ENCODE peak calls at places on chromosomes 11 and 22, in seven cellular contexts. E, V, M, L, Y, R and P are unnamed samples.

GRCh38 chr11:17015639-17016125 is 1.5 kb upstream of the PLEKHA7 start:
- DNase-seq in E (no peak), V (no peak), M (no peak), L (no peak), Y (no peak), R (peak), P (no peak)

GRCh38 chr11:45560935-45561330 is 104.5 kb downstream of the CHST1 start:
- DNase-seq in E (no peak), V (no peak), M (no peak), L (no peak), Y (no peak), R (peak), P (no peak)

GRCh38 chr22:26713823-26714449 is 56.5 kb downstream of the MIAT start:
- DNase-seq in E (no peak), V (no peak), M (no peak), L (no peak), Y (peak), R (no peak), P (no peak)

GRCh38 chr22:26215766-26216165 is 46.5 kb downstream of the SEZ6L start:
- DNase-seq in E (no peak), V (no peak), M (no peak), L (no peak), Y (no peak), R (no peak), P (no peak)

GRCh38 chr22:37169412-37169811 is 18.6 kb downstream of the C1QTNF6 start:
- DNase-seq in E (no peak), V (no peak), M (no peak), L (no peak), Y (no peak), R (no peak), P (no peak)

GRCh38 chr22:24400037-24400725 is 27.2 kb upstream of the ADORA2A start:
- DNase-seq in E (no peak), V (peak), M (no peak), L (no peak), Y (no peak), R (no peak), P (no peak)

GRCh38 chr11:57457643-57458023 is 2.7 kb upstream of the RTN4RL2 start:
- DNase-seq in E (no peak), V (no peak), M (no peak), L (no peak), Y (no peak), R (no peak), P (no peak)

GRCh38 chr22:35783943-35784614 is 66.4 kb downstream of the APOL5 start:
- DNase-seq in E (no peak), V (no peak), M (no peak), L (no peak), Y (no peak), R (no peak), P (no peak)

GRCh38 chr11:76656571-76657081 is 13.9 kb downstream of the LRRC32 start:
- DNase-seq in E (no peak), V (no peak), M (no peak), L (no peak), Y (no peak), R (peak), P (no peak)

GRCh38 chr11:65580031-65580692 is 4.3 kb downstream of the EHBP1L1 start:
- DNase-seq in E (no peak), V (no peak), M (no peak), L (no peak), Y (no peak), R (no peak), P (no peak)

GRCh38 chr11:69636870-69637600 is 3.9 kb upstream of the CCND1 start:
- DNase-seq in E (no peak), V (no peak), M (no peak), L (no peak), Y (no peak), R (no peak), P (no peak)

GRCh38 chr22:45626198-45626651 is 45.4 kb upstream of the ATXN10 start:
- DNase-seq in E (peak), V (no peak), M (peak), L (no peak), Y (peak), R (no peak), P (no peak)

GRCh38 chr22:49327411-49327810 is 500.3 kb downstream of the BRD1 start:
- DNase-seq in E (no peak), V (no peak), M (no peak), L (no peak), Y (no peak), R (no peak), P (no peak)

GRCh38 chr11:68269414-68270081 is 2.2 kb downstream of the C11orf24 start:
- DNase-seq in E (no peak), V (no peak), M (no peak), L (no peak), Y (peak), R (no peak), P (no peak)

GRCh38 chr11:2127357-2127971 is 11.7 kb downstream of the IGF2 start:
- DNase-seq in E (no peak), V (no peak), M (no peak), L (no peak), Y (no peak), R (no peak), P (no peak)

GRCh38 chr22:46580940-46581579 is 39.1 kb upstream of the GRAMD4 start:
- DNase-seq in E (no peak), V (no peak), M (no peak), L (no peak), Y (no peak), R (no peak), P (no peak)

GRCh38 chr11:67732045-67732787 is 57.8 kb upstream of the ALDH3B2 start:
- DNase-seq in E (peak), V (no peak), M (peak), L (peak), Y (no peak), R (peak), P (peak)

GRCh38 chr22:32685527-32685926 is 116.0 kb upstream of the TIMP3 start:
- DNase-seq in E (no peak), V (no peak), M (no peak), L (no peak), Y (no peak), R (no peak), P (no peak)

GRCh38 chr11:11400635-11401232 is 47.7 kb upstream of the CSNK2A3 start:
- DNase-seq in E (peak), V (no peak), M (peak), L (peak), Y (peak), R (no peak), P (no peak)

GRCh38 chr22:44831885-44832284 is 79.5 kb downstream of the ARHGAP8 start:
- DNase-seq in E (no peak), V (no peak), M (no peak), L (no peak), Y (no peak), R (no peak), P (no peak)

GRCh38 chr11:41675205-41675604 is 215.8 kb upstream of the LRRC4C start:
- DNase-seq in E (no peak), V (no peak), M (no peak), L (no peak), Y (no peak), R (no peak), P (no peak)

GRCh38 chr11:96706761-96707160 is 316.9 kb downstream of the JRKL start:
- DNase-seq in E (no peak), V (no peak), M (no peak), L (no peak), Y (no peak), R (no peak), P (no peak)

GRCh38 chr11:70699294-70700221 is 301.2 kb downstream of the CTTN start:
- DNase-seq in E (no peak), V (no peak), M (peak), L (no peak), Y (peak), R (peak), P (no peak)

GRCh38 chr11:69121021-69121420 is 34.7 kb upstream of the SMIM38 start:
- DNase-seq in E (no peak), V (no peak), M (no peak), L (no peak), Y (no peak), R (no peak), P (no peak)

GRCh38 chr11:6297831-6298230 is 22.5 kb downstream of the CAVIN3 start:
- DNase-seq in E (no peak), V (no peak), M (no peak), L (no peak), Y (no peak), R (no peak), P (no peak)

GRCh38 chr22:37331034-37331428 is 48.7 kb downstream of the CYTH4 start:
- DNase-seq in E (no peak), V (no peak), M (peak), L (no peak), Y (no peak), R (no peak), P (no peak)

GRCh38 chr11:121553367-121553766 is 100.6 kb upstream of the SORL1-AS1 start:
- DNase-seq in E (no peak), V (no peak), M (no peak), L (no peak), Y (no peak), R (no peak), P (no peak)

GRCh38 chr11:69909561-69910518 is 90.6 kb upstream of the FGF3 start:
- DNase-seq in E (no peak), V (no peak), M (peak), L (peak), Y (no peak), R (peak), P (no peak)

GRCh38 chr11:85823816-85824215 is 12.9 kb upstream of the SYTL2 start:
- DNase-seq in E (no peak), V (no peak), M (no peak), L (no peak), Y (no peak), R (no peak), P (no peak)

GRCh38 chr11:86070435-86071056 is 1.7 kb upstream of the PICALM start:
- DNase-seq in E (no peak), V (no peak), M (no peak), L (no peak), Y (no peak), R (no peak), P (no peak)

GRCh38 chr11:65043881-65044501 is 3.0 kb downstream of the SAC3D1 start:
- DNase-seq in E (no peak), V (no peak), M (peak), L (no peak), Y (no peak), R (no peak), P (no peak)

GRCh38 chr11:15286465-15286864 is 171.7 kb downstream of the INSC start:
- DNase-seq in E (no peak), V (no peak), M (no peak), L (no peak), Y (no peak), R (no peak), P (no peak)

GRCh38 chr11:2268911-2269600 is 1.3 kb downstream of the ASCL2 start:
- DNase-seq in E (no peak), V (no peak), M (peak), L (peak), Y (peak), R (peak), P (no peak)

GRCh38 chr11:45809456-45810395 is 4.8 kb downstream of the SLC35C1 start:
- DNase-seq in E (no peak), V (no peak), M (no peak), L (no peak), Y (no peak), R (no peak), P (no peak)

GRCh38 chr11:86670179-86670578 is 2.2 kb downstream of the ME3 start:
- DNase-seq in E (no peak), V (no peak), M (no peak), L (no peak), Y (no peak), R (no peak), P (no peak)

GRCh38 chr11:65861165-65861505 is 902 bp downstream of the MUS81 start:
- DNase-seq in E (no peak), V (no peak), M (no peak), L (no peak), Y (no peak), R (no peak), P (no peak)

GRCh38 chr22:19784396-19785175 is 24.0 kb downstream of the TBX1 start:
- DNase-seq in E (no peak), V (no peak), M (no peak), L (no peak), Y (no peak), R (no peak), P (no peak)

GRCh38 chr22:43488031-43488892 is 76.4 kb downstream of the MPPED1 start:
- DNase-seq in E (no peak), V (no peak), M (no peak), L (no peak), Y (no peak), R (no peak), P (no peak)

GRCh38 chr22:36928826-36929535 is 15.6 kb downstream of the CSF2RB start:
- DNase-seq in E (no peak), V (no peak), M (no peak), L (peak), Y (no peak), R (no peak), P (no peak)

GRCh38 chr11:73363147-73363546 is 13.1 kb upstream of the RELT start:
- DNase-seq in E (no peak), V (no peak), M (no peak), L (no peak), Y (no peak), R (no peak), P (no peak)

GRCh38 chr11:73367482-73368024 is 8.6 kb upstream of the RELT start:
- DNase-seq in E (no peak), V (no peak), M (no peak), L (no peak), Y (no peak), R (no peak), P (no peak)

GRCh38 chr11:73366953-73367352 is 9.2 kb upstream of the RELT start:
- DNase-seq in E (no peak), V (no peak), M (no peak), L (no peak), Y (no peak), R (no peak), P (no peak)

GRCh38 chr11:73365352-73366264 is 10.6 kb upstream of the RELT start:
- DNase-seq in E (no peak), V (no peak), M (no peak), L (no peak), Y (no peak), R (no peak), P (no peak)

GRCh38 chr11:73366265-73366610 is 10.0 kb upstream of the RELT start:
- DNase-seq in E (no peak), V (no peak), M (no peak), L (no peak), Y (no peak), R (no peak), P (no peak)
- TF ChIP-seq SIN3A in E (no peak), V (no peak), M (no peak), L (no peak), Y (no peak), R (no peak), P (no peak)

DNA sequence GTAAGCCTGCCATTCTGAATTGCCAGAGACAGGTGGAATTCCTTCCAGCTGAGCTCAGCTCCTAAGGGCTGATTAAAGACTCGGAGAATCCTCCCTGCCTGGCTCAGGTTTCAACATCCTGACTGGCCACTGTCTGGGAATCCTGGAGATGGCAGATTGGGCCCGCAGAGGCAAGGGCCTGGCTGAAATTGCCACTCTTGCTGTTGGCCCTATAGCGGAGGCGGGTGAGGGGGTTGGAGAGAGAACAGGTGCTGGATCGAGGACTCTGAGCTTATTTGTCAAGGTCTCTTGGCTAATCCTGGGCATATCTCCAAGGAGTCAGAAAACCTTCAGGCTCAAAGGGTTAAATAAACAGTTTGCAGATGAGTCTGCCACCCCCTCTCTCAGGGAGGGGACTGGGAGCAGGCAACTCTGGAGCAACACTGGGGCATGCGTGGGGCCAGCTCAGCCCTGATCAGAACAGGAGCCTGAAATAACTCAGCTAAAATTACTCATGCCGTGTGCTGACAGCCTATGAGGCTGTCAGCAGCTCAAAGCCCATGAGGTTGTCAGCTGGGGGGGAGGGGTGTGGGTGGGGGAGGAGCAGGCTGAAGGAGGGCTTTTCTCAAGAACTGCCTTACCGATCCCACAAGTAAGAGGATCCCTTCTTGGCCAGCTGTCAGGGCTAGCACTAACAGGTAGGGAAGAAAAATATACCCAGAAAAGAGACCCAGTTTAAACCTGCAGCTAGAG is 14.7 kb upstream of the MFRP start:
- DNase-seq in E (peak), V (no peak), M (peak), L (no peak), Y (peak), R (peak), P (peak)
- TF ChIP-seq SIN3A in E (no peak), V (no peak), M (peak), L (peak), Y (no peak), R (no peak), P (no peak)

DNA sequence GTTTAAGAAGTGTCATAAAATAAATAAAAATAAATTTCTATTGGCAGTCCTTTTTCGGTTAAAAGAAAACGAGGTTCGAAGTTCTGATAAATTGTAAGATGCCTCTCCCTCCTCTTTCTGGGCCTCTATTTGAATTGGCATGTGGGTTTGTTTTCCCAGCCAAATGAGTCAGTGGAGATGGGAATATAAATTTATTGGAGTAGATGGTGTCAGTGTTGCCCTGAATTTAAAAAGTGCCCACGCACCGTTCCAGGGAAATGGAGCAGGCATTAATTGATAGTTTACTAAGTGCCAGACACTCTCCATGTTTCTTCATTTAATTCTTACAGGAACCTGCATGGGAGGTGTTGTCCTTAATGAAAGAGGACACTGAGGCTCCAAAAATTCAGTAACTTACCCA is 119.2 kb downstream of the FEZ1 start:
- DNase-seq in E (no peak), V (no peak), M (no peak), L (no peak), Y (no peak), R (no peak), P (no peak)
- TF ChIP-seq SIN3A in E (no peak), V (no peak), M (no peak), L (no peak), Y (no peak), R (no peak), P (no peak)

DNA sequence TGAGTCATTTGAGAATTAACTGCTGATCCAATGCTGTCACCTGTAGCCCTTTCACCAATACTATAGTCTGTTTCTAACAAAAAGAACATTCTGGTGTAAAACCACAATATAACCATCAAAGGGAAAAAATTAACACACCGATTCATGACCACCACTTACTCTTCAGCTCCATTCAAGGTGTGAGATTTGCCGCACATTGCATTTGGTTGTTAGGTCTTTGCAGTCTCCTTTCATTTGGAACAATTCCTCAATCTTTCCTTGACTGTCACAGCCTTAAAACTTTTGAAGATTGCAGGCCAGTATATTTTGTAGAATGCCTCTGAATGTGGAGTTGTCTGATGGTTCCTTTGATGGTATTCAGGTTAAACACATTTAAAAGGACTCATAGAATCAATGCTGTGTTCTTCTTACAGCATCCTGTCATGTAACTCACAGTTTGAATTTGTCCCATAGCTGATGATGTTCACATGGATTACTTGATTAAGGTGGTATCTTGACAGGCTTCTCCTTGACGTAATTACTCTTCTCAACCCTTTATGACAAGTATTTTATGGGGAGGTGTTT is 63.6 kb downstream of the TNRC6B start:
- DNase-seq in E (no peak), V (no peak), M (no peak), L (no peak), Y (no peak), R (no peak), P (no peak)
- TF ChIP-seq SIN3A in E (no peak), V (no peak), M (no peak), L (no peak), Y (no peak), R (no peak), P (no peak)

GRCh38 chr22:28006271-28006670 is 87.2 kb upstream of the PITPNB start:
- DNase-seq in E (no peak), V (no peak), M (no peak), L (no peak), Y (no peak), R (no peak), P (no peak)

GRCh38 chr22:28012811-28013460 is 93.9 kb upstream of the PITPNB start:
- DNase-seq in E (no peak), V (no peak), M (no peak), L (no peak), Y (no peak), R (no peak), P (no peak)

GRCh38 chr22:28008649-28009048 is 89.6 kb upstream of the PITPNB start:
- DNase-seq in E (no peak), V (no peak), M (no peak), L (no peak), Y (no peak), R (no peak), P (no peak)

GRCh38 chr22:28008056-28008455 is 89.0 kb upstream of the PITPNB start:
- DNase-seq in E (no peak), V (no peak), M (no peak), L (no peak), Y (no peak), R (no peak), P (no peak)

DNA sequence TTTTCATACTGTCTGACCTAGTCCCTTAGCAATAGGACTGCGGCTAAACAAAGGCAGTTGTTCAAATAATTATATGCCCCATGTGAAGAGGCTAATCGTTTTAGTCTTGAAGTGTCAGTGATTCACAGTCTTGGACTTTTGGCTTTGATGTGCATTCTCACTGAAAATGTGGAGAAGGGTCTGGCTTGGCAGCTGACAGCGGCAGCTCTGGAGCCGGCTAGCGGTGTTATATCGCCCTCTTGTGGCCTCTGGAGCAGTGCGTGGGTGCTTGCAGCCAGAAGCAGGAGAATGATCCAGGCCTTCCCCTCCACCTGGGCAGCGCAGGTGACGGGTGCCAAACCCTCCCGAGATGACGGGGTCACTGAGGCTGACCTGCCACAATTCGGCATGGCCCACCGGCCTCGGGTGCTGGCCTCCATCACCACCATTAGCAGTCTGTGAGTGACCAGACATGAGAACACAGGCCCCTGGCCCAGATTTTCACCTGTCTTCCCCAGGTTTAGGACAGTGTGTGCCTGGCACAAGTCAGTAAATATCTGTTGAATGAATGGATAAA is 90.3 kb upstream of the PITPNB start:
- DNase-seq in E (peak), V (peak), M (peak), L (peak), Y (peak), R (peak), P (peak)
- TF ChIP-seq SIN3A in E (no peak), V (no peak), M (no peak), L (peak), Y (no peak), R (no peak), P (no peak)